ENCODE peak calls at places on chromosomes 3 and 15, in four cellular contexts. I is K562, R is SK-N-SH, T is HepG2. B is an unnamed sample.

GRCh38 chr3:116256843-116257485 is 188.3 kb downstream of the LSAMP start:
- DNase-seq in I (no peak), R (no peak), T (no peak), B (no peak)

GRCh38 chr3:121552379-121552778 is 6.6 kb upstream of the POLQ start:
- DNase-seq in I (peak), R (no peak), T (no peak), B (no peak)

GRCh38 chr3:126714296-126714900 is 10.4 kb downstream of the CHCHD6 start:
- DNase-seq in R (peak), I (no peak), T (no peak), B (no peak)

GRCh38 chr3:46709721-46710120 is 7.9 kb downstream of the PRSS50 start:
- DNase-seq in R (no peak), T (no peak), I (no peak), B (no peak)

GRCh38 chr3:18372786-18373405 is 52.2 kb downstream of the SATB1 start:
- DNase-seq in T (no peak), R (no peak), I (no peak), B (no peak)

GRCh38 chr3:149407898-149408297 is 30.4 kb upstream of the TM4SF1 start:
- DNase-seq in R (no peak), T (peak), I (no peak), B (no peak)

GRCh38 chr3:131107637-131108433 is 81.2 kb downstream of the NEK11 start:
- DNase-seq in R (no peak), I (no peak), T (peak), B (no peak)

GRCh38 chr3:152827313-152827712 is 7.6 kb upstream of the P2RY1 start:
- DNase-seq in I (no peak), R (no peak), T (no peak), B (no peak)

GRCh38 chr3:138984816-138985215 is 21.3 kb downstream of the PRR23A start:
- DNase-seq in R (no peak), T (no peak), I (no peak), B (no peak)

GRCh38 chr15:90560229-90560771 is 30.6 kb downstream of the CRTC3 start:
- DNase-seq in T (no peak), I (peak), R (peak), B (no peak)

GRCh38 chr3:178297204-178297603 is 239.0 kb upstream of the KCNMB2 start:
- DNase-seq in T (no peak), I (no peak), R (no peak), B (no peak)

GRCh38 chr15:91129436-91129835 is 29.4 kb downstream of the SV2B start:
- DNase-seq in I (no peak), T (no peak), R (no peak), B (no peak)

GRCh38 chr3:39272191-39272590 is 7.6 kb downstream of the CX3CR1 start:
- DNase-seq in T (no peak), R (no peak), I (no peak), B (no peak)

GRCh38 chr15:70345251-70346019 is 247.7 kb upstream of the TLE3 start:
- DNase-seq in I (no peak), R (no peak), T (no peak), B (no peak)

GRCh38 chr3:186209810-186210752 is 101.2 kb upstream of the ETV5 start:
- DNase-seq in T (peak), R (peak), I (peak), B (no peak)

GRCh38 chr3:65326574-65326973 is 638.8 kb upstream of the ADAMTS9 start:
- DNase-seq in I (no peak), R (no peak), T (peak), B (no peak)

GRCh38 chr3:114290911-114291901 is 2.6 kb upstream of the TIGIT start:
- DNase-seq in T (peak), R (peak), I (peak), B (peak)

GRCh38 chr15:59688888-59689625 is at the start of gene BNIP2:
- DNase-seq in R (peak), I (peak), T (peak), B (peak)

GRCh38 chr3:69088033-69088432 is 3.3 kb downstream of the ARL6IP5 start:
- DNase-seq in I (no peak), R (no peak), T (no peak), B (no peak)

GRCh38 chr3:30646181-30646876 is 39.9 kb downstream of the TGFBR2 start:
- DNase-seq in I (no peak), T (no peak), R (no peak), B (no peak)

GRCh38 chr15:51883436-51883835 is 54.0 kb downstream of the TMOD3 start:
- DNase-seq in I (no peak), R (no peak), T (no peak), B (no peak)

GRCh38 chr3:118501152-118501551 is 533.5 kb downstream of the IGSF11 start:
- DNase-seq in T (peak), I (no peak), R (peak), B (peak)

GRCh38 chr3:140499114-140499757 is 178.6 kb upstream of the TRIM42 start:
- DNase-seq in T (peak), R (peak), I (peak), B (no peak)

GRCh38 chr3:132535575-132536441 is 61.3 kb upstream of the ACKR4 start:
- DNase-seq in R (peak), T (peak), I (peak), B (peak)

GRCh38 chr3:76051145-76051544 is 265.8 kb upstream of the ZNF717 start:
- DNase-seq in R (no peak), T (no peak), I (no peak), B (no peak)

GRCh38 chr15:96237002-96237401 is 93.5 kb upstream of the NR2F2 start:
- DNase-seq in I (no peak), T (no peak), R (no peak), B (no peak)

GRCh38 chr3:157261000-157261399 is 101.1 kb upstream of the CCNL1 start:
- DNase-seq in I (no peak), T (no peak), R (no peak), B (no peak)

GRCh38 chr3:5442106-5442785 is 254.7 kb downstream of the EDEM1 start:
- DNase-seq in T (no peak), I (peak), R (no peak), B (no peak)

GRCh38 chr3:79587150-79587549 is 180.6 kb downstream of the ROBO1 start:
- DNase-seq in T (no peak), R (no peak), I (no peak), B (no peak)

GRCh38 chr3:155102329-155102728 is 22.2 kb downstream of the MME start:
- DNase-seq in I (no peak), T (no peak), R (no peak), B (no peak)
- TF ChIP-seq ELF1 in I (no peak), T (no peak), R (no peak), B (no peak)

DNA sequence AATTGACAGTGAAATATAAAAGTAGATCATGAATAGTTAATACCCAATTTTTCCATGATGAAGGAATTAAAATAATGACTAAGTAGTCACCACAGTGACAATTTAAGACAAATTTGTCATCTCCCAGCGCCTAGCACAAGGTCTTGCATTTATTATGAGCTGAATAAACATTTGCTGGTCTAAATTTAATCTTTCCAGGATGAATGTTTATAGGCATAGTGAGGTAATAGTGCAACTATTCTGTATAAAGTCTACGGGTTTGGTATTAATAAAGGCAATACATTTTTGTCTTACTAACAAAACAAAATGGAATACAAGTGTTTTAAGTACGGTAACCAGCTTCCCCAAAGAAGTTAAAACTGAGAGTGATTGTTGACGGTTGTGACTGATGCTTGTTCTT is 209.3 kb downstream of the CD47 start:
- DNase-seq in T (no peak), I (no peak), R (no peak), B (no peak)
- TF ChIP-seq ELF1 in T (no peak), I (no peak), R (no peak), B (no peak)

GRCh38 chr3:105850593-105850992 is 18.2 kb downstream of the CBLB start:
- DNase-seq in R (no peak), T (no peak), I (no peak), B (no peak)
- TF ChIP-seq ELF1 in R (no peak), T (no peak), I (no peak), B (no peak)

GRCh38 chr15:43370975-43371974 is at the start of the genes TUBGCP4 and ZSCAN29:
- DNase-seq in I (peak), T (peak), R (peak), B (peak)
- TF ChIP-seq ELF1 in I (peak), T (peak), R (peak), B (peak)

GRCh38 chr3:58628823-58629562 is 37.6 kb downstream of the FAM3D start:
- DNase-seq in I (no peak), R (peak), T (peak), B (no peak)

GRCh38 chr3:58629629-58630028 is 36.9 kb downstream of the FAM3D start:
- DNase-seq in R (no peak), T (no peak), I (no peak), B (no peak)

GRCh38 chr3:58627941-58628340 is 38.6 kb downstream of the FAM3D start:
- DNase-seq in R (no peak), I (no peak), T (no peak), B (no peak)

GRCh38 chr3:58626841-58627579 is 39.6 kb downstream of the FAM3D start:
- DNase-seq in T (no peak), I (no peak), R (no peak), B (no peak)

DNA sequence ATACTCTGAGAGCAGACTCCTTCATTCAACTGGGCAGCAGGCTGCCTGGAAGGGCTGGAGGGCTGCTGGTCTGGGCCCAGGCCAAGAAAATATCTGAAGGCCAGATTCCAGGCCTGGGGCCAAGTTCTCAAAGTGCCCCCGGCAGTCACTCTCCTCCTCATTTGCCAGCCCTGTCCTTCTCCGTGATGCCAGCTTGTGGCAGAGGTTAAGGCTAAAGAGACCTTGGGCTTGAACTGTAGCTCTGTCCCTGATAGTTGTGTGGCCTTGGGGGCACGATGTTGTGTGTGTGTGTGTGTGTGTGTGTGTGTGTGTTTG is 39.0 kb downstream of the FAM3D start:
- DNase-seq in T (no peak), R (peak), I (no peak), B (no peak)
- TF ChIP-seq ELF1 in T (no peak), R (no peak), I (no peak), B (no peak)

GRCh38 chr3:15796331-15796730 is 1.4 kb downstream of the ANKRD28 start:
- DNase-seq in I (no peak), T (no peak), R (no peak), B (no peak)

GRCh38 chr3:15796771-15797599 is 794 bp downstream of the ANKRD28 start:
- DNase-seq in T (peak), I (peak), R (peak), B (peak)

GRCh38 chr3:15795563-15796308 is 2.0 kb downstream of the ANKRD28 start:
- DNase-seq in T (no peak), R (no peak), I (peak), B (no peak)

GRCh38 chr3:15794842-15795562 is 2.8 kb downstream of the ANKRD28 start:
- DNase-seq in T (no peak), R (no peak), I (no peak), B (no peak)

DNA sequence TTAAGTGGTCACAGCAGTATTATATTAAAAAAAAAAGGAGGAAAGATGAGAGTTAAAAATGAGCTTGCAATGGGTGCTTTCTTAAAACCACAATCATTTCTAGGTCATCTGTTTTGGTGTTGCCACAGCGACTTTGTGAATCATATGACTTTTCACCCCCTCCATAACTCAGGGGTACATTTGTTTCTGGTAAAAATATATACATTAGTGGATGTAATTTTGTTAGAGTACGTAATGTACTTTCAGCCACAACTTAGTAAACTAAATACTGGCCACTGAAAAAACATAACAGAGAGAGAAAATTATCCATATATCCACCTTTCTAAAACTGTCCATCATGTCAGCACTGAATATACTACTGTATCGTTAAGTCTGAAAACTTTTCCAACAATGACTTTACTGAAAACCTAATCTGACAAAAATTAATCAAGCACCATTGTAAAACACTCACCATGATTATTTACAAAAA is 3.4 kb downstream of the ANKRD28 start:
- DNase-seq in I (peak), R (no peak), T (no peak), B (no peak)
- TF ChIP-seq ELF1 in I (no peak), R (no peak), T (no peak), B (no peak)

DNA sequence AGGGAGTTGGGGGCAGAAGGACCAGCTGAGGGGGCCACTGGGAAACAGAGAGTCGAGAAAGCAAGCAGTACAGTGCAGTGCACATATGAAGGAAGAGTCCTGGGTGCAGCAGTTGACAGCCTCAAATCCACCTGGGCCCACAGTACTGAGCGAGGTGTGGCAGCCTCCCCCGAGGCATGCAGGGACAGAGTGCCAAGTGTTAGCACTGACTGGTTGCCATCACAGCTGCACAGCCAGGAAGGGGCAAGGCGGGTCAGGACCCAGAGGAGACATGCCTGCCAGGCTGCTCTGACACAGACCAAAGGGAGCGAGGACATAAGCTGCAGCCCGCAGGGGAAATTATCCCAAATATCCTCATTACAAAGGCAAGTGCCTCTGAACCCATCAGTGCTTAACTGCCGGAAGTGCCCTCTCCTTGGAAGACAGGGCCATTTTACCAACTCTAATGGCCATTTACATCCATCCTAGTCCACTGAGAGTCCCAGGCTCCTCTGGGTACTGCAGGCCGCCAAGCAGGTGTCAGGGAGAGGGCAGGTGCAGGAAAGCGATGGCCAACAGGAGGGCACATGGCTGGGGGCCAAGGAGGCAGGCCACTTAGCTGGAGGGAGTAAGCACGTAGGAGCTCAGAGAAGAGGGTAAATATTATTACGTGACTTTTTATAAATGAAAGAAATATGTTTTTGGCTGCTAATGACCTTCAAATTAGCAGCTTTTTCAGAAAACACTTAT is 476.7 kb downstream of the EPHB1 start:
- DNase-seq in T (no peak), I (no peak), R (no peak), B (no peak)
- TF ChIP-seq ELF1 in T (no peak), I (no peak), R (no peak), B (no peak)

GRCh38 chr15:67120839-67121540 is 55.6 kb downstream of the SMAD3 start:
- DNase-seq in T (no peak), I (peak), R (peak), B (no peak)

GRCh38 chr15:67120009-67120838 is 54.8 kb downstream of the SMAD3 start:
- DNase-seq in R (no peak), I (no peak), T (no peak), B (no peak)

GRCh38 chr15:67119238-67119846 is 53.9 kb downstream of the SMAD3 start:
- DNase-seq in I (no peak), T (no peak), R (no peak), B (no peak)

GRCh38 chr15:67124111-67124510 is 58.7 kb downstream of the SMAD3 start:
- DNase-seq in T (no peak), I (peak), R (no peak), B (no peak)

GRCh38 chr15:67121725-67122600 is 56.6 kb downstream of the SMAD3 start:
- DNase-seq in I (no peak), R (no peak), T (no peak), B (no peak)
- TF ChIP-seq ELF1 in I (no peak), R (no peak), T (no peak), B (no peak)

DNA sequence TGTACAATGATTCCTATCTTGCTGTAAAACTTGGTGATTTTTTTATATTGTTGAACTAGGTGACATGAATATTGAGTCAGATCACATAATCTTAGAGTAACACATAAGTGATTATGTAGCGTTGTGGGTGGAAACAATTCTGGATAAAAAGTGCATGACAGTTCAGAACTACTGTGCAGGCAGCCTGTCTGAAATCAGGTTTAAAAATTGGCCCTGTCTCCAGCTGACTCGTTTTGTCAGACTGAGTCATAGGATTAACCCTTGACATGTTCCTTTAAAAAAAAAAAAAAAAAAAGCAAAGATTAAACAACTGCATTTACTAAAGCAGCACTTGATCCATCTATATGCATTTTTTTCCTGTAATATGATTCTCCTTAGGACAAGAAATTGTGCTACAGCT is 160.0 kb upstream of the CGNL1 start:
- DNase-seq in R (no peak), T (no peak), I (peak), B (no peak)
- TF ChIP-seq ELF1 in R (no peak), T (no peak), I (no peak), B (no peak)

B was measured in HCT116.